ENCODE peak calls at places on chromosomes 12 and 14, in nine cellular contexts. T is AG09309, I is uterus, Q is A673, C is fibroblast of pulmonary artery, R is SK-N-SH, O is Panc1, A is brain microvascular endothelial cell, E is breast epithelium. X is an unnamed sample.

GRCh38 chr12:1367731-1368285 is 226.6 kb downstream of the FBXL14 start:
- DNase-seq in E (no peak), R (no peak), T (no peak), I (no peak), O (no peak), Q (peak; percentile 73), C (no peak), A (no peak), X (no peak)

GRCh38 chr12:96249196-96250118 is 55.3 kb downstream of the ELK3 start:
- DNase-seq in C (peak; percentile 73), O (no peak), E (no peak), A (peak; percentile 62), T (no peak), I (peak; percentile 79), Q (no peak), R (peak; percentile 35), X (no peak)

GRCh38 chr12:109544955-109545531 is 28.3 kb downstream of the MMAB start:
- DNase-seq in T (no peak), A (no peak), E (no peak), R (peak; percentile 57), I (no peak), O (no peak), Q (no peak), C (peak; percentile 33), X (no peak)

GRCh38 chr14:75334191-75335051 is 55.8 kb downstream of the FOS start:
- DNase-seq in R (no peak), T (no peak), A (no peak), I (no peak), Q (no peak), C (no peak), O (no peak), E (no peak), X (peak; percentile 83)

GRCh38 chr14:96297000-96297399 is 41.0 kb downstream of the BDKRB1 start:
- DNase-seq in T (no peak), I (no peak), O (no peak), R (peak; percentile 31), A (no peak), C (peak; percentile 34), Q (peak; percentile 49), E (no peak), X (no peak)

GRCh38 chr12:107622005-107622404 is 63.6 kb upstream of the PWP1 start:
- DNase-seq in Q (peak; percentile 45), A (peak; percentile 20), R (peak; percentile 60), C (peak; percentile 11), E (no peak), I (no peak), T (no peak), O (no peak), X (peak; percentile 29)

GRCh38 chr12:25071366-25071765 is 122.5 kb upstream of the BCAT1 start:
- DNase-seq in O (no peak), C (peak; percentile 16), E (no peak), Q (no peak), T (no peak), A (no peak), I (no peak), R (no peak), X (no peak)

GRCh38 chr12:116065561-116065960 is 211.9 kb downstream of the MED13L start:
- DNase-seq in Q (no peak), I (no peak), E (no peak), O (no peak), T (no peak), R (no peak), C (peak; percentile 47), A (no peak), X (no peak)

GRCh38 chr14:100237735-100238418 is 1.1 kb upstream of the YY1 start:
- DNase-seq in C (peak; percentile 57), T (no peak), Q (peak; percentile 67), E (peak; percentile 41), R (peak; percentile 69), O (no peak), I (no peak), A (no peak), X (peak; percentile 78)

GRCh38 chr12:107844312-107844921 is 69.9 kb downstream of the ASCL4 start:
- DNase-seq in C (peak; percentile 1), T (no peak), O (no peak), A (no peak), E (no peak), Q (no peak), R (peak; percentile 85), I (no peak), X (no peak)

GRCh38 chr12:110201995-110202394 is 77.8 kb downstream of the IFT81 start:
- DNase-seq in O (no peak), Q (no peak), C (no peak), A (no peak), T (no peak), I (no peak), R (no peak), E (no peak), X (no peak)

GRCh38 chr14:33184587-33184986 is 245.9 kb downstream of the NPAS3 start:
- DNase-seq in E (no peak), R (peak; percentile 12), T (no peak), I (no peak), A (peak; percentile 22), O (no peak), C (peak; percentile 41), Q (peak; percentile 32), X (no peak)

GRCh38 chr14:24434676-24435075 is 4.9 kb downstream of the KHNYN start:
- DNase-seq in T (no peak), C (no peak), Q (no peak), E (no peak), R (no peak), O (no peak), A (no peak), I (no peak), X (no peak)

GRCh38 chr12:64883264-64884163 is 59.1 kb downstream of the TBC1D30 start:
- DNase-seq in I (no peak), R (no peak), A (no peak), Q (peak; percentile 18), O (no peak), C (no peak), E (no peak), T (no peak), X (peak; percentile 75)

GRCh38 chr14:21768116-21768874 is 94.7 kb upstream of the OR4E1 start:
- DNase-seq in T (no peak), R (peak; percentile 11), E (no peak), Q (peak; percentile 77), O (no peak), C (peak; percentile 22), I (no peak), A (peak; percentile 4), X (peak; percentile 24)
- TF ChIP-seq CTCF in T (no peak), R (peak; percentile 55), E (no peak), Q (peak; percentile 71), O (peak; percentile 74), C (peak; percentile 52), I (peak; percentile 6), A (peak; percentile 51), X (peak; percentile 38)

DNA sequence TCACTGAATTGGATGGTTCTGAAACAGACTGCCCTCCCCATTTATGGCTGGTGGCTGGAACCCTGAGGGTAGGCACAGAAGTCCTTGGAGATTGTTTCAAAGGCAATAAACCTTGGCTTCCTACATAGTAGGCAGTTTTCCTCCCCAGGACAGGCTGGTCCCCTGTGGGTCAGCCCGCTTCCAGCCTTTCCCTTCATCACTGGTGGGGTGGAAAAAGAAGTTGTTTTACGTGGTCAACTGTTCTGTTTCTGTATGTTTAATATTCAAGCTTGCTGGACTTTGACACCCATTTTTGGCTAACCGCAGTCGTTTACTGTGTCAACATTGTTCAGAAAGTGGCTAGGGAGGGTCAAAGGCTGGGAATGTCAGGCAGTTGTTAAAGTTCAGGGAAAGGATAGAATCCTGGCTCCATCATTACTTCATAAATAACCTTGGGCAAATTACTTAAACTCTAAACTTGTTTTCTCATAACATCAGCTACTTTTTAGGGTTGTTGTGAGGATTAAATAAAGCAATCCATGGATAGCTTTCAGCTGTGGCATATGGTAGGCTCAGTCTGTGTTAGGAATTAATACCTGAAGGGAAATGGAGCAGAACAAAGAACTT is 2.4 kb downstream of the KLHDC2 start:
- DNase-seq in C (no peak), E (no peak), Q (no peak), A (peak; percentile 60), O (no peak), T (no peak), I (no peak), R (no peak), X (no peak)
- H3K4me3 ChIP-seq in C (peak overlapping the region; percentile 19), E (peak overlapping the region; percentile 97), Q (peak overlapping the region; percentile 99), A (peak overlapping the region; percentile 12), O (peak overlapping the region; percentile 84), T (no peak overlapping the region), I (no peak overlapping the region), R (peak overlapping the region; percentile 97), X (no peak overlapping the region)

GRCh38 chr14:65359503-65359902 is 53.0 kb upstream of the FUT8 start:
- DNase-seq in I (no peak), Q (no peak), C (peak; percentile 72), A (no peak), O (no peak), T (no peak), E (no peak), R (no peak), X (no peak)
- TF ChIP-seq CTCF in I (no peak), Q (no peak), C (peak; percentile 20), A (peak; percentile 15), O (no peak), T (no peak), E (no peak), R (peak; percentile 18), X (no peak)

GRCh38 chr14:90698379-90698869 is 117.8 kb downstream of the TTC7B start:
- DNase-seq in A (no peak), E (no peak), C (peak; percentile 74), I (peak; percentile 47), O (no peak), Q (peak; percentile 98), T (no peak), R (peak; percentile 46), X (no peak)

GRCh38 chr14:90699016-90699415 is 117.2 kb downstream of the TTC7B start:
- DNase-seq in T (no peak), R (no peak), E (no peak), O (no peak), C (no peak), A (no peak), Q (no peak), I (no peak), X (no peak)

GRCh38 chr14:90697146-90697545 is 119.1 kb downstream of the TTC7B start:
- DNase-seq in A (no peak), E (no peak), R (no peak), O (no peak), Q (peak; percentile 10), I (no peak), C (no peak), T (no peak), X (no peak)

GRCh38 chr14:90696728-90697127 is 119.5 kb downstream of the TTC7B start:
- DNase-seq in Q (peak; percentile 11), I (no peak), R (no peak), T (no peak), A (no peak), C (no peak), O (no peak), E (no peak), X (no peak)

DNA sequence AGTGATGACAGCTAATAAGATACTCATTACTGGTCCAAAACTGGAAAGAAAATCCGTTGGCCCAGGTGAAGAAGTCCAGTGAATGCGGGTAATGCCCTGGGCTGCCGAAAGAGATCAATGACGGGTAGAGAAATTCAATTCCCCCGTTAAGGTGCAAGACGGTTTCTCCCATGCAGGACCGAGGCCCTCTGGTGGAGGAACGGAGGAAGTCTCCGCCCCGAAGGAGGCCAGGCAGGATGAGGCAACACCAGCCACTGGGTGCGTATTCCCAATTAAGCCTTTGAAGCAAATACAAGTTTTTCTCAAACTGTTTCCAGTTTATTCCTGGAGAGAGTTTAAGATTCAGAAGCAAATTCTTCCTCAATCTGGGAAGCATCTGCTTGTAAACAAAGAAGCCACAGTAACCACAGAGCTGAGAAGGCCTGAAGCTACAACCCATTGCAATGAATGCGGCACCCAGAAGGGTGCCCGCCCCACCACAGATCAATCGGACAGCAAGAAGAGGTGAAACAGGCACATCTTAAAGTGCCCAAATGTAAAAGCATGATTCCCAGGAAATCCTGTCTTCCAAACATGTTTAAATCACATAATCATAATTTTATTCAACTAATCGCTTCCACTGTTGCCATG is 118.5 kb downstream of the TTC7B start:
- DNase-seq in R (peak; percentile 80), Q (peak; percentile 94), C (peak; percentile 83), E (peak; percentile 78), I (peak; percentile 85), O (peak; percentile 36), T (peak; percentile 48), A (peak; percentile 56), X (peak; percentile 77)
- H3K4me3 ChIP-seq in R (peak overlapping the region; percentile 48), Q (peak overlapping the region; percentile 21), C (no peak overlapping the region), E (no peak overlapping the region), I (no peak overlapping the region), O (no peak overlapping the region), T (no peak overlapping the region), A (no peak overlapping the region), X (no peak overlapping the region)

X was measured in GM12865.